ENCODE peak calls at places on chromosomes 7 and 10, in nine cellular contexts. A is CD8-positive, alpha-beta T cell; J is hepatocyte; O is neural progenitor cell; L is transverse colon; Y is AG04450; H is uterus; P is right cardiac atrium; B is naive thymus-derived CD4-positive, alpha-beta T cell. V is an unnamed sample.
A peak's percentile ranks its signal among the peaks of the same experiment; 100 is the strongest.

GRCh38 chr7:156777364-156778069 is 115.5 kb downstream of the LMBR1 start:
- DNase-seq in H (no peak), L (no peak), P (no peak), A (no peak), B (no peak), J (no peak), Y (no peak), O (no peak), V (no peak)

GRCh38 chr10:56586391-56586790 is 225.3 kb upstream of the ZWINT start:
- DNase-seq in A (no peak), L (no peak), B (no peak), Y (no peak), J (no peak), O (peak; percentile 61), H (no peak), P (peak; percentile 31), V (no peak)

GRCh38 chr10:76319666-76320065 is 888.2 kb downstream of the LRMDA start:
- DNase-seq in B (no peak), P (no peak), H (no peak), A (no peak), L (no peak), O (no peak), Y (no peak), J (no peak), V (no peak)

GRCh38 chr7:5419523-5420107 is 4.0 kb downstream of the TNRC18 start:
- DNase-seq in O (peak; percentile 82), J (no peak), H (peak; percentile 30), P (peak; percentile 83), A (no peak), L (no peak), B (no peak), Y (no peak), V (no peak)

GRCh38 chr10:12656518-12657142 is 307.3 kb downstream of the CAMK1D start:
- DNase-seq in Y (peak; percentile 11), J (peak; percentile 45), A (no peak), P (no peak), B (peak; percentile 55), O (peak; percentile 53), H (no peak), L (no peak), V (no peak)

GRCh38 chr7:99597762-99598501 is at the start of gene TMEM225B:
- DNase-seq in P (no peak), Y (no peak), A (peak; percentile 33), O (no peak), L (no peak), J (no peak), H (no peak), B (no peak), V (no peak)

GRCh38 chr10:77163670-77164348 is 473.8 kb downstream of the KCNMA1 start:
- DNase-seq in L (peak; percentile 60), B (no peak), O (no peak), Y (peak; percentile 86), P (no peak), J (peak; percentile 88), H (peak; percentile 82), A (no peak), V (peak; percentile 29)

GRCh38 chr7:45919947-45920542 is 1.0 kb downstream of the IGFBP3 start:
- DNase-seq in Y (no peak), J (no peak), H (no peak), P (no peak), L (no peak), O (peak; percentile 39), B (no peak), A (no peak), V (no peak)

GRCh38 chr10:30207485-30208052 is 141.5 kb downstream of the MTPAP start:
- DNase-seq in O (no peak), B (no peak), Y (no peak), L (no peak), P (no peak), J (no peak), H (no peak), A (no peak), V (no peak)

GRCh38 chr10:94002156-94002555 is 8.4 kb downstream of the PLCE1 start:
- DNase-seq in J (no peak), P (peak; percentile 60), A (no peak), H (no peak), Y (no peak), B (no peak), L (peak; percentile 36), O (no peak), V (no peak)

DNA sequence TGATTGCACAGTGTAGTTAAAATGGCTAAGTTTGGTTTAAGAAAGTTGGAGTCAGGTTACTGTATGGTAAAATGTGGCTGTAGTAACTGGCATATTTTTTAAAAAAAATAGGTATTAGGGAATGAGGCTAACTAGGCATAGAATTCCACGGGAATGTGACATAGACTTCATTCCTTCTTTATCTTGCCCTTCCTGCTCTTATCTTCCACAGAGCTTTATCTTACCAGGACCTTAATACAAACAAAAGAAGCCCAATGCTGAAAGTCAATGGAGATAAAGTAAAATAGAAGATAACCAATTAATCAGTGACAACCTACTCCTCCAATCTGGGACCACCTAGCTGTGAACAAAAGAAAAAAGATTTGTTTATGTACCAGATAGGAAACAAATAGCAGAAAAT is 58.1 kb downstream of the TET1 start:
- DNase-seq in B (no peak), L (no peak), J (no peak), P (no peak), H (no peak), A (no peak), O (no peak), Y (no peak), V (no peak)
- H3K9me3 ChIP-seq in B (no peaks in the 10 kb centered on the region), L (no peaks in the 10 kb centered on the region), J (no peaks in the 10 kb centered on the region), P (no peaks in the 10 kb centered on the region), H (no peaks in the 10 kb centered on the region), A (no peaks in the 10 kb centered on the region), O (no peaks in the 10 kb centered on the region), Y (no peaks in the 10 kb centered on the region), V (no peaks in the 10 kb centered on the region)

GRCh38 chr7:43513236-43513635 is 69.7 kb upstream of the STK17A start:
- DNase-seq in H (no peak), Y (no peak), O (no peak), B (no peak), A (no peak), L (no peak), P (no peak), J (no peak), V (no peak)

GRCh38 chr7:43509906-43510305 is 73.0 kb upstream of the STK17A start:
- DNase-seq in P (no peak), Y (no peak), A (no peak), L (no peak), O (no peak), B (no peak), J (no peak), H (no peak), V (no peak)

GRCh38 chr7:43508434-43508833 is 74.5 kb upstream of the STK17A start:
- DNase-seq in L (no peak), Y (no peak), A (no peak), P (no peak), H (no peak), B (no peak), O (no peak), J (no peak), V (no peak)

GRCh38 chr7:43511769-43512515 is 71.0 kb upstream of the STK17A start:
- DNase-seq in Y (no peak), P (no peak), L (no peak), A (no peak), J (no peak), B (no peak), H (no peak), O (no peak), V (no peak)

DNA sequence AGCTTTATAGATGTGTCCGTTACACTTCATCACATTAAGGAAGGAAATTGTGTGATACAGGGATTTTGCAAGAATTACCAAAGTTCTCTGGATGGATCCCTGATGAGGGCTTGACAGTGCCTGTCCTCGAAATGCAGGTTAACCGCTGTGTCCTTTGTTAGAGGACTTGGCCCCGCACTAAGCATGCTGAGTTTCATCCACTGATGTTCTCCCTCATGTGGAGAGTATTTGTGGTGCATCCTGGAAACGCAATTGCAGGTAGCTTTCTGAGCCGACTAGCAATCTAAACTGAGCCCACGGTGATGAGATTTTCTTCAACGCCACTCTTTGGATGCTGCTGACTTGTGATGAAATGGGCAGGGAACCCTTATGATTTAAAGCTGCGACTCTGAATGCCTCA is 71.9 kb upstream of the STK17A start:
- DNase-seq in P (no peak), J (no peak), O (peak; percentile 21), B (no peak), L (no peak), A (no peak), H (no peak), Y (no peak), V (no peak)
- H3K27me3 ChIP-seq in P (no peaks in the 10 kb centered on the region), J (no peaks in the 10 kb centered on the region), O (no peaks in the 10 kb centered on the region), B (no peaks in the 10 kb centered on the region), L (peaks cover 3% of the 10 kb centered on the region), A (no peaks in the 10 kb centered on the region), H (no peaks in the 10 kb centered on the region), Y (peaks cover 11% of the 10 kb centered on the region), V (no peaks in the 10 kb centered on the region)

DNA sequence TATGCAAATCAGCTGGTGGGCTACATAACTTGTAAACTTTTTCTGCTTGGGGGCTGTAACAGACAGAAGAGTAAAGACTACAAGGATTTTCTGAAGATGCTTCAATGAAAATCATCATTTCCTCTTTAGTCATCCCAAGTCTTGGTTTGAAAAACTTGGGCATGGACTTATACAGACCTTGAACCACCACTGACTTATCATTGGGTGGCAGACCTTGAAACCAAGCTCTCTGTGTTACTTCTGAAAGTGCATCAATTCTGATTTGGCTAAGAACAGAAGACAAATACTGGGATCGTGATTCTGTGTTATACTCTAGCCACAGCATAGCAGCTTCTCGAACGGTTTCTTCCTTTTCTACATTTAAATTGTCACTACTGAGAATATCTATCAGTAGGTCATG is 21.3 kb downstream of the KBTBD2 start:
- DNase-seq in P (no peak), H (no peak), B (no peak), Y (no peak), O (no peak), A (no peak), L (no peak), J (no peak), V (no peak)
- H3K9me3 ChIP-seq in P (no peaks in the 10 kb centered on the region), H (no peaks in the 10 kb centered on the region), B (peaks cover 3% of the 10 kb centered on the region), Y (no peaks in the 10 kb centered on the region), O (no peaks in the 10 kb centered on the region), A (no peaks in the 10 kb centered on the region), L (no peaks in the 10 kb centered on the region), J (no peaks in the 10 kb centered on the region), V (no peaks in the 10 kb centered on the region)

DNA sequence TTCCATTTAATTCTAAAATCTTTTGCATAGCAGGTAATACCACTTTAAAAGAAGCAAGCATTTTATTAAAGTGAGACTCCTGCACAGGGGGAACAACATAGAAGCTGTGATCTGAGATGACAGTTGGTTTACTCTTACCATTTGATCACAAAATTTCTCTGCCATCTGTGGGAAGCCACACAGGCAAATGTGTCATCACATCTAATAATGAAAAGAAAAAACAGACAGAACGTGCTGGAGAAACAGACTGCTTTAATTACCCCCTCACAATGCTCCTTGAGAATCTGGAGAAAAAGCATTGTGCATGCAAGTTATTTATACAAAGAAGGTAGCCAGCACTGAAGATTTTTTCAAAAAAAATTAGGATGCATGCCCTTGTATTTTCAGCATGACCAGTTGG is 165.2 kb upstream of the PTER start:
- DNase-seq in H (no peak), A (no peak), J (no peak), O (no peak), L (no peak), P (no peak), Y (no peak), B (no peak), V (no peak)
- H3K27me3 ChIP-seq in H (no peaks in the 10 kb centered on the region), A (no peaks in the 10 kb centered on the region), J (no peaks in the 10 kb centered on the region), O (no peaks in the 10 kb centered on the region), L (no peaks in the 10 kb centered on the region), P (no peaks in the 10 kb centered on the region), Y (no peaks in the 10 kb centered on the region), B (no peaks in the 10 kb centered on the region), V (no peaks in the 10 kb centered on the region)

V was measured in ascending aorta.